ENCODE peak calls at places on chromosomes 6 and 20, in seven cellular contexts. X is hepatocyte, J is PC-3, M is H9, F is fibroblast of lung, W is IMR-90, V is neuronal stem cell. S is an unnamed sample.

GRCh38 chr20:23061713-23062561 is 12.5 kb upstream of the THBD start:
- DNase-seq in V (no peak), M (peak; percentile 82), J (peak; percentile 73), F (peak; percentile 81), W (peak; percentile 57), X (peak; percentile 70), S (peak; percentile 6)

GRCh38 chr20:32610897-32611218 is 25.7 kb upstream of the NOL4L start:
- DNase-seq in J (no peak), V (no peak), W (no peak), F (no peak), M (no peak), X (no peak), S (no peak)

GRCh38 chr6:30757261-30757935 is 13.1 kb upstream of the IER3 start:
- DNase-seq in V (no peak), J (no peak), F (no peak), X (no peak), M (no peak), W (no peak), S (no peak)

GRCh38 chr6:27161115-27161514 is 86.4 kb upstream of the PRSS16 start:
- DNase-seq in W (no peak), F (no peak), V (no peak), M (no peak), J (no peak), X (no peak), S (no peak)

GRCh38 chr20:55386686-55387085 is 618.6 kb downstream of the CBLN4 start:
- DNase-seq in V (no peak), X (no peak), F (no peak), W (no peak), M (no peak), J (peak; percentile 20), S (no peak)

GRCh38 chr20:55540486-55540885 is 464.8 kb downstream of the CBLN4 start:
- DNase-seq in V (no peak), W (no peak), J (peak; percentile 55), M (no peak), X (no peak), F (no peak), S (no peak)

GRCh38 chr6:167667204-167668018 is 159.3 kb upstream of the AFDN start:
- DNase-seq in F (no peak), V (no peak), J (no peak), M (no peak), X (no peak), W (no peak), S (no peak)

GRCh38 chr20:38617011-38617829 is 15.6 kb downstream of the ARHGAP40 start:
- DNase-seq in W (peak; percentile 36), X (no peak), M (peak; percentile 65), F (no peak), J (peak; percentile 85), V (no peak), S (no peak)

GRCh38 chr6:166927240-166927941 is 29.0 kb downstream of the RNASET2 start:
- DNase-seq in V (no peak), X (no peak), J (no peak), M (no peak), W (no peak), F (no peak), S (no peak)

GRCh38 chr20:57097245-57097935 is 169.1 kb downstream of the BMP7 start:
- DNase-seq in V (no peak), M (no peak), F (no peak), X (no peak), J (no peak), W (no peak), S (no peak)

GRCh38 chr6:17226269-17226668 is 54.9 kb upstream of the RBM24 start:
- DNase-seq in V (no peak), X (no peak), W (no peak), J (no peak), F (no peak), M (no peak), S (no peak)

GRCh38 chr20:45136911-45137310 is 12.6 kb upstream of the WFDC12 start:
- DNase-seq in X (no peak), V (no peak), W (no peak), J (no peak), F (no peak), M (no peak), S (no peak)

GRCh38 chr20:420721-421574 is 12.8 kb downstream of the RBCK1 start:
- DNase-seq in W (no peak), X (no peak), V (no peak), J (no peak), M (peak; percentile 49), F (no peak), S (peak; percentile 66)

GRCh38 chr6:54519161-54519560 is 210.9 kb downstream of the TINAG start:
- DNase-seq in M (no peak), J (no peak), F (peak; percentile 9), V (no peak), W (no peak), X (no peak), S (no peak)

GRCh38 chr20:57287007-57287810 is 20.8 kb upstream of the BMP7 start:
- DNase-seq in V (no peak), W (no peak), J (no peak), X (peak; percentile 36), M (no peak), F (no peak), S (no peak)

GRCh38 chr20:59824711-59825562 is 108.5 kb downstream of the SYCP2 start:
- DNase-seq in V (no peak), M (peak; percentile 13), X (no peak), F (no peak), J (no peak), W (no peak), S (no peak)

GRCh38 chr6:119626884-119627619 is 277.5 kb upstream of the MAN1A1 start:
- DNase-seq in F (no peak), W (no peak), V (no peak), M (no peak), J (peak; percentile 82), X (no peak), S (no peak)

GRCh38 chr20:62066983-62067433 is 1.3 kb upstream of the TAF4 start:
- DNase-seq in F (no peak), J (no peak), M (peak; percentile 55), V (no peak), X (peak; percentile 68), W (no peak), S (peak; percentile 70)

GRCh38 chr6:2775003-2775402 is 9.8 kb downstream of the WRNIP1 start:
- DNase-seq in V (no peak), J (no peak), F (no peak), M (no peak), W (no peak), X (no peak), S (no peak)

GRCh38 chr6:156167289-156168076 is 609.7 kb upstream of the ARID1B start:
- DNase-seq in W (peak; percentile 41), V (no peak), X (no peak), M (no peak), F (peak; percentile 57), J (no peak), S (no peak)

GRCh38 chr6:5151955-5152401 is 66.8 kb downstream of the PPP1R3G start:
- DNase-seq in M (no peak), X (no peak), W (peak; percentile 87), V (no peak), J (peak; percentile 92), F (peak; percentile 54), S (no peak)
- H2AFZ ChIP-seq in M (no peak overlapping the region), X (no peak overlapping the region), W (peak overlapping the region; percentile 65), V (no peak overlapping the region), J (peak overlapping the region; percentile 67), F (no peak overlapping the region), S (no peak overlapping the region)

DNA sequence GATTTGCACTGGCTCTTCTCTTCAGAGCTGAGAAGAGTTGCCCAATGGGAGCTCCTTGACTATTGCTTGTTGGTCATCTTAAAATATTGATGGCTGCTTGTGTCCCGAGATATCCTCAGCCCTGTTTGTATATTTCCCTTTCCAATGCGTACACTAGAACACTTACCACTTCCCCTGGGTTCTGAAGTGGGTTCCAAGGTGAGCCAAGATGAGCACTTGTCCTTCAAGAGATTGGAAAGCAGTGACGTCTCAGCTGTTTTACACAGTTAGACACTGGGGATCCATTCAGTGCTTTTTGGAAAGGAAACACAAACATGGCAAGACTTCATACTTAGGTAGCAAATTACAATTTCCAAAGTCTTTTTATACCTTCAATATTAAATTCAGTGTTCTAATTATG is 716.4 kb upstream of the CITED2 start:
- DNase-seq in V (no peak), F (no peak), X (no peak), J (no peak), M (no peak), W (no peak), S (no peak)
- H2AFZ ChIP-seq in V (no peak overlapping the region), F (no peak overlapping the region), X (no peak overlapping the region), J (no peak overlapping the region), M (no peak overlapping the region), W (no peak overlapping the region), S (no peak overlapping the region)

GRCh38 chr6:132569170-132569569 is 952 bp upstream of the TAAR6 start:
- DNase-seq in M (no peak), W (no peak), V (no peak), F (no peak), X (no peak), J (no peak), S (no peak)
- H2AFZ ChIP-seq in M (no peak overlapping the region), W (no peak overlapping the region), V (peak overlapping the region; percentile 3), F (no peak overlapping the region), X (no peak overlapping the region), J (no peak overlapping the region), S (no peak overlapping the region)

DNA sequence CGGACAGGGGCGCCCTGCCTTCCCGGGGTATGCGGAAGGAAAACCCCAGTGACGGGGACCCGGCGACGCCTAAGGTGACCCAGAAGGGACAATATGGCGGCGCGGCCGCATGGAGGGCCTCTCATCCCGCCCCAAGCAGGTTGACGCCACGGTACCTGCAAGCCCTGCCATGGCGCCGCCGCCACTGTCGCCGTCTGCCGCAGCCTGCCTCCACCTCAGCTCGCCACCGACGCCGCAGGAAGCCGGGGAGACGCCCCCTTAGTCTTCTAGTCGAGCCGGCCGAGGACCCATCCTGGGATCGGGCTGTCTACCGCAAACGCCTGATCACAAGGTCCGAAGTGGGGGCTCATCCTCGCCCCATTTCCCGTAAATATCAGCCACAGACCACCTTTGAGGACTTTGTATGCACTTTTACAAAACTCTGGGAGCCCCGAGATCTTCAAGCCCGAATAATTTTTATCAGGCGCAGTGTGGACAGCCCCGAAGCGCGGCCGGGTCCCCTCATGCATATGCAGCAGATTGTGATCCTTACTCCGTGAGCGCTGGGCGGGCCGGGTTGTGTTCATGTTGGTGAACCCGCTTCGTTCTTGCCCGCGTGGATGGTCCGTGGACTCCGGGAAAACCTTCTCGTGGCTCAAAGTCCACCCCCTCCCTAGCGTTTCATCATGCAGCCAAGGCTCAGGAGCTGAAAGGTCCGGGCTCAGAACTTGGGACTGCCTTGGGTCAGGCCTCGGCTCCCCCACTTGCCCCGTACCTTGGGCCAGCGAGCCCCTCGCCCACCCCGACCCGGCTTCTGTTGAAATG is at the start of gene BLCAP:
- DNase-seq in V (peak; percentile 92), J (peak; percentile 84), F (peak; percentile 89), M (peak; percentile 90), W (peak; percentile 78), X (peak; percentile 94), S (peak; percentile 94)
- H2AFZ ChIP-seq in V (peak within 1 kb of the TSS; percentile 90), J (peak within 1 kb of the TSS; percentile 66), F (peak within 1 kb of the TSS; percentile 81), M (no peak within 1 kb of the TSS), W (peak within 1 kb of the TSS; percentile 96), X (peak within 1 kb of the TSS; percentile 25), S (peak within 1 kb of the TSS; percentile 85)

GRCh38 chr20:41259309-41259708 is 58.2 kb downstream of the ZHX3 start:
- DNase-seq in X (no peak), V (no peak), J (no peak), M (no peak), F (no peak), W (no peak), S (no peak)
- H2AFZ ChIP-seq in X (no peak overlapping the region), V (no peak overlapping the region), J (no peak overlapping the region), M (no peak overlapping the region), F (no peak overlapping the region), W (no peak overlapping the region), S (no peak overlapping the region)